ENCODE peak calls at places on chromosomes 5 and 9, in four cellular contexts. I, G, Y and Q are unnamed samples.
A peak's percentile ranks its signal among the peaks of the same experiment; 100 is the strongest.

GRCh38 chr9:629136-629535 is 212.4 kb upstream of the DMRT1 start:
- DNase-seq in I (no peak), G (no peak), Y (no peak), Q (no peak)

GRCh38 chr9:7342721-7343120 is 456.9 kb downstream of the DMAC1 start:
- DNase-seq in I (no peak), G (no peak), Y (no peak), Q (no peak)

GRCh38 chr9:133553978-133554713 is 19.6 kb downstream of the ADAMTSL2 start:
- DNase-seq in I (no peak), G (no peak), Y (no peak), Q (no peak)

GRCh38 chr5:95216136-95216955 is 68.5 kb downstream of the MCTP1 start:
- DNase-seq in I (no peak), G (no peak), Y (no peak), Q (no peak)

GRCh38 chr9:96383165-96383939 is at the start of gene SLC35D2:
- DNase-seq in I (peak; percentile 16), G (peak; percentile 77), Y (peak; percentile 22), Q (peak; percentile 73)

GRCh38 chr9:126160067-126160853 is 166.4 kb upstream of the MVB12B start:
- DNase-seq in I (no peak), G (no peak), Y (no peak), Q (no peak)

GRCh38 chr9:126511426-126511825 is 102.3 kb upstream of the LMX1B start:
- DNase-seq in I (no peak), G (no peak), Y (no peak), Q (no peak)

GRCh38 chr9:133738039-133738805 is at the start of gene SARDH:
- DNase-seq in I (peak; percentile 31), G (peak; percentile 80), Y (peak; percentile 25), Q (peak; percentile 77)

GRCh38 chr5:177412603-177413233 is 3.4 kb upstream of the F12 start:
- DNase-seq in I (no peak), G (no peak), Y (no peak), Q (no peak)

GRCh38 chr9:80020530-80020929 is 448.8 kb downstream of the TLE4 start:
- DNase-seq in I (no peak), G (no peak), Y (no peak), Q (no peak)

GRCh38 chr9:78592866-78593265 is 295.9 kb downstream of the PSAT1 start:
- DNase-seq in I (peak; percentile 48), G (no peak), Y (no peak), Q (no peak)

GRCh38 chr9:107274953-107275422 is 8.1 kb upstream of the RAD23B start:
- DNase-seq in I (peak; percentile 98), G (no peak), Y (peak; percentile 30), Q (peak; percentile 57)

GRCh38 chr9:4555251-4555650 is 65.0 kb downstream of the SLC1A1 start:
- DNase-seq in I (peak; percentile 62), G (no peak), Y (no peak), Q (no peak)

GRCh38 chr5:147532157-147532556 is 22.3 kb upstream of the DPYSL3 start:
- DNase-seq in I (no peak), G (no peak), Y (no peak), Q (no peak)

GRCh38 chr5:135880278-135880677 is 15.4 kb downstream of the IL9 start:
- DNase-seq in I (no peak), G (no peak), Y (no peak), Q (peak; percentile 48)

GRCh38 chr5:6763191-6763590 is 50.0 kb downstream of the TENT4A start:
- DNase-seq in I (no peak), G (no peak), Y (no peak), Q (no peak)

GRCh38 chr9:19788614-19789271 is at the start of gene SLC24A2:
- DNase-seq in I (no peak), G (no peak), Y (no peak), Q (no peak)
- H3K4me3 ChIP-seq in I (no peak within 1 kb of the TSS), G (no peak within 1 kb of the TSS), Y (no peak within 1 kb of the TSS), Q (no peak within 1 kb of the TSS)

GRCh38 chr5:171416160-171417049 is 3.0 kb upstream of the FGF18 start:
- DNase-seq in I (no peak), G (no peak), Y (no peak), Q (no peak)

GRCh38 chr5:171419663-171420428 is 399 bp downstream of the FGF18 start:
- DNase-seq in I (no peak), G (no peak), Y (no peak), Q (no peak)

GRCh38 chr5:171418982-171419662 is at the start of gene FGF18:
- DNase-seq in I (peak; percentile 55), G (peak; percentile 39), Y (no peak), Q (peak; percentile 56)

GRCh38 chr5:171420429-171421231 is 1.2 kb downstream of the FGF18 start:
- DNase-seq in I (peak; percentile 69), G (peak; percentile 63), Y (peak; percentile 58), Q (no peak)

GRCh38 chr5:171418316-171418981 is 998 bp upstream of the FGF18 start:
- DNase-seq in I (peak; percentile 79), G (peak; percentile 78), Y (peak; percentile 63), Q (peak; percentile 61)
- H3K4me3 ChIP-seq in I (peak overlapping the region; percentile 40), G (no peak overlapping the region), Y (peak overlapping the region; percentile 39), Q (peak overlapping the region; percentile 69)

GRCh38 chr9:136916330-136917184 is 28.0 kb downstream of the FBXW5 start:
- DNase-seq in I (no peak), G (no peak), Y (no peak), Q (no peak)
- H3K4me3 ChIP-seq in I (no peak overlapping the region), G (no peak overlapping the region), Y (no peak overlapping the region), Q (no peak overlapping the region)

GRCh38 chr9:128918921-128919320 is 1.9 kb upstream of the PHYHD1 start:
- DNase-seq in I (no peak), G (no peak), Y (no peak), Q (no peak)

GRCh38 chr9:128913995-128914772 is 6.6 kb upstream of the PHYHD1 start:
- DNase-seq in I (no peak), G (no peak), Y (no peak), Q (no peak)

GRCh38 chr9:128917151-128917849 is 3.5 kb upstream of the PHYHD1 start:
- DNase-seq in I (peak; percentile 32), G (peak; percentile 95), Y (peak; percentile 81), Q (peak; percentile 61)

GRCh38 chr9:128916204-128916603 is 4.6 kb upstream of the PHYHD1 start:
- DNase-seq in I (no peak), G (peak; percentile 72), Y (peak; percentile 59), Q (no peak)

DNA sequence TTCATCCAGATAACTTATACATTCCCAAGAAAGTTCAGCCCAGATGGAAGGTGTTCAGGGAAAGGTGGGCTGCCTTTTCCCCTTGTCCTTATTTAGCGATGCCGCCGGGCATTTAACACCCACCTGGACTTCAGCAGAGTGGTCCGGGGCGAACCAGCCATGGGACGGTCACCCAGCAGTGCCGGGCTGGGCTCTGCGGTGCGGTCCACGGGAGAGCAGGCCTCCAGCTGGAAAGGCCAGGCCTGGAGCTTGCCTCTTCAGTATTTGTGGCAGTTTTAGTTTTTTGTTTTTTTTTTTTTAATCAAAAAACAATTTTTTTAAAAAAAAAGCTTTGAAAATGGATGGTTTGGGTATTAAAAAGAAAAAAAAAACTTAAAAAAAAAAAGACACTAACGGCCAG is 4.0 kb upstream of the PHYHD1 start:
- DNase-seq in I (no peak), G (no peak), Y (no peak), Q (no peak)
- H3K4me3 ChIP-seq in I (no peak overlapping the region), G (peak overlapping the region; percentile 17), Y (peak overlapping the region; percentile 25), Q (no peak overlapping the region)

GRCh38 chr5:180209137-180209581 is at the start of gene RASGEF1C:
- DNase-seq in I (no peak), G (peak; percentile 78), Y (no peak), Q (peak; percentile 16)

GRCh38 chr5:180208435-180209081 is 453 bp downstream of the RASGEF1C start:
- DNase-seq in I (no peak), G (peak; percentile 49), Y (no peak), Q (no peak)

GRCh38 chr5:180207593-180207992 is 1.4 kb downstream of the RASGEF1C start:
- DNase-seq in I (no peak), G (no peak), Y (no peak), Q (no peak)

GRCh38 chr5:180206993-180207392 is 2.0 kb downstream of the RASGEF1C start:
- DNase-seq in I (no peak), G (no peak), Y (no peak), Q (no peak)

DNA sequence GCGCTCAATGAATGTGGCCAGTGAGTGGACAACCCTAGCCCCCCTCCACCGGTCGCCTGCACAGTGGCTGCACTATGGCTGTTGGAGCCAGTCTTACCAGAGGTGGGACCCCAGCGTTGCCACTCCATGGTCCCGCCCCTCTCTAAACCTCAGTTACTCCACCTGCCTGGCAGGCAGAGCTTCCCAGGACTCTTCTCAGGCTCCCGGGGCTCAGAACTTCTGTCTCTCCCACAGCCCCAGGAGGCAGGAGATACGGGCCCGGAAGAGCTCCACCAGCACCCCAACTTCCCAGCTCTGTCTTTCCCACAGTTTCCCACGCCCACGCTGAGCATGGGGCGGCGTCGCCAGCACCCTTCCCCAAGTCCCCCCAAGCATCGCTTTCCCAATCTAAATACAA is 975 bp downstream of the RASGEF1C start:
- DNase-seq in I (no peak), G (no peak), Y (no peak), Q (no peak)
- H3K4me3 ChIP-seq in I (no peak overlapping the region), G (no peak overlapping the region), Y (no peak overlapping the region), Q (no peak overlapping the region)